ENCODE peak calls at places on chromosomes 2 and 18, in nine cellular contexts. K is HCT116, Z is K562, Q is GM23248, G is H9, S is neural progenitor cell, L is GM12878, B is OCI-LY7, U is mesenchymal stem cell. X is an unnamed sample. For H3K4me1, the result is how much of the 10 kb centered on the place peaks cover.

GRCh38 chr2:160194946-160195345 is 5.1 kb downstream of the ITGB6 start:
- DNase-seq in K (no peak), Z (no peak), Q (no peak), G (no peak), S (no peak), L (no peak), B (no peak), U (no peak), X (no peak)

GRCh38 chr18:24273596-24273995 is 124.0 kb downstream of the OSBPL1A start:
- DNase-seq in K (no peak), Z (no peak), Q (peak), G (no peak), S (no peak), L (no peak), B (no peak), U (no peak), X (no peak)

GRCh38 chr18:22604390-22604985 is 186.8 kb upstream of the CTAGE1 start:
- DNase-seq in K (no peak), Z (no peak), Q (no peak), G (no peak), S (no peak), L (no peak), B (no peak), U (no peak), X (no peak)

GRCh38 chr2:201959626-201960025 is 74.0 kb upstream of the FZD7 start:
- DNase-seq in K (no peak), Z (no peak), Q (peak), G (no peak), S (no peak), L (no peak), B (no peak), U (no peak), X (no peak)

GRCh38 chr18:48806551-48807261 is 144.1 kb downstream of the SMAD7 start:
- DNase-seq in K (peak), Z (peak), Q (peak), G (peak), S (no peak), L (no peak), B (no peak), U (no peak), X (no peak)

GRCh38 chr2:71466301-71467179 is 13.2 kb downstream of the DYSF start:
- DNase-seq in K (no peak), Z (no peak), Q (peak), G (peak), S (peak), L (no peak), B (no peak), U (peak), X (no peak)

GRCh38 chr2:237854295-237854694 is 5.1 kb upstream of the RAMP1 start:
- DNase-seq in K (no peak), Z (no peak), Q (no peak), G (no peak), S (no peak), L (no peak), B (no peak), U (no peak), X (no peak)

GRCh38 chr2:177721815-177722552 is 329.4 kb downstream of the AGPS start:
- DNase-seq in K (no peak), Z (no peak), Q (no peak), G (no peak), S (no peak), L (no peak), B (no peak), U (no peak), X (no peak)

GRCh38 chr2:22900674-22901073 is 484.3 kb upstream of the KLHL29 start:
- DNase-seq in K (no peak), Z (no peak), Q (no peak), G (no peak), S (no peak), L (no peak), B (no peak), U (no peak), X (no peak)

GRCh38 chr2:102771114-102771513 is 9.3 kb downstream of the TMEM182 start:
- DNase-seq in K (no peak), Z (no peak), Q (no peak), G (no peak), S (no peak), L (no peak), B (no peak), U (no peak), X (no peak)

GRCh38 chr2:3839489-3839888 is 136.1 kb downstream of the DCDC2C start:
- DNase-seq in K (no peak), Z (no peak), Q (peak), G (no peak), S (peak), L (no peak), B (no peak), U (no peak), X (no peak)

GRCh38 chr2:39304729-39305128 is 61.0 kb upstream of the CDKL4 start:
- DNase-seq in K (no peak), Z (no peak), Q (no peak), G (no peak), S (no peak), L (no peak), B (no peak), U (peak), X (no peak)

GRCh38 chr2:58633576-58634365 is 392.6 kb upstream of the FANCL start:
- DNase-seq in K (peak), Z (no peak), Q (peak), G (no peak), S (no peak), L (no peak), B (no peak), U (peak), X (no peak)

GRCh38 chr2:191620144-191620543 is 57.8 kb upstream of the NABP1 start:
- DNase-seq in K (no peak), Z (no peak), Q (peak), G (no peak), S (no peak), L (no peak), B (no peak), U (no peak), X (no peak)

GRCh38 chr2:105518897-105519296 is 120.0 kb upstream of the FHL2 start:
- DNase-seq in K (no peak), Z (no peak), Q (no peak), G (no peak), S (no peak), L (no peak), B (no peak), U (peak), X (peak)

GRCh38 chr2:3662239-3662638 is 4.2 kb downstream of the ALLC start:
- DNase-seq in K (peak), Z (no peak), Q (no peak), G (peak), S (no peak), L (no peak), B (peak), U (no peak), X (no peak)

GRCh38 chr18:23059541-23060465 is 75.5 kb upstream of the CABLES1 start:
- DNase-seq in K (no peak), Z (no peak), Q (peak), G (no peak), S (no peak), L (no peak), B (no peak), U (no peak), X (no peak)

GRCh38 chr2:118475622-118476021 is 371.8 kb downstream of the EN1 start:
- DNase-seq in K (no peak), Z (no peak), Q (no peak), G (no peak), S (no peak), L (no peak), B (no peak), U (no peak), X (no peak)

GRCh38 chr2:118477111-118477517 is 370.3 kb downstream of the EN1 start:
- DNase-seq in K (no peak), Z (no peak), Q (no peak), G (no peak), S (peak), L (no peak), B (no peak), U (no peak), X (no peak)

GRCh38 chr2:118470297-118470696 is 377.2 kb downstream of the EN1 start:
- DNase-seq in K (no peak), Z (no peak), Q (no peak), G (no peak), S (no peak), L (no peak), B (no peak), U (no peak), X (no peak)

GRCh38 chr2:118473241-118473640 is 374.2 kb downstream of the EN1 start:
- DNase-seq in K (no peak), Z (no peak), Q (peak), G (no peak), S (no peak), L (no peak), B (no peak), U (no peak), X (no peak)

DNA sequence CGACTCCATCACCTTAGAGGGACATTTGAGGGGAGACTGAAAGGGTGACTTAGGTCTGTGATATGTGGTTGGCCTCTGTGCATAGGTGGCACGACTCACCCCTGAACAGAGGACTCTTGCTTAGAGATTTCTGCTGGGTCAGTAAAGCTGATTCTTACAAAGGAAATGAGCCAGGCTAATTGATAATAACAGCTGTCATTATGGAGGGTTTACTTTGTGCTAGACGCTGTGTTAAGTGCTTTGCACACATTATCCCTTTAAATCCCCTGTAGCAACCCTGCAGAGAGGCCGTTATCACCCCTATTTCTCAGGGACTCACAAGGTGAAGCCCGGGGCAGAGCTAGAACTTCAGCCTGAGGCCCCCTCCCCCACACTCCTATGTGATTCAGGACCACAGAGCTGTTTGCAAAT is 373.3 kb downstream of the EN1 start:
- DNase-seq in K (no peak), Z (no peak), Q (no peak), G (no peak), S (peak), L (no peak), B (no peak), U (no peak), X (no peak)
- H2AFZ ChIP-seq in K (no peak), Z (no peak), Q (no peak), G (no peak), S (no peak), L (no peak), B (no peak), U (no peak), X (no peak)

DNA sequence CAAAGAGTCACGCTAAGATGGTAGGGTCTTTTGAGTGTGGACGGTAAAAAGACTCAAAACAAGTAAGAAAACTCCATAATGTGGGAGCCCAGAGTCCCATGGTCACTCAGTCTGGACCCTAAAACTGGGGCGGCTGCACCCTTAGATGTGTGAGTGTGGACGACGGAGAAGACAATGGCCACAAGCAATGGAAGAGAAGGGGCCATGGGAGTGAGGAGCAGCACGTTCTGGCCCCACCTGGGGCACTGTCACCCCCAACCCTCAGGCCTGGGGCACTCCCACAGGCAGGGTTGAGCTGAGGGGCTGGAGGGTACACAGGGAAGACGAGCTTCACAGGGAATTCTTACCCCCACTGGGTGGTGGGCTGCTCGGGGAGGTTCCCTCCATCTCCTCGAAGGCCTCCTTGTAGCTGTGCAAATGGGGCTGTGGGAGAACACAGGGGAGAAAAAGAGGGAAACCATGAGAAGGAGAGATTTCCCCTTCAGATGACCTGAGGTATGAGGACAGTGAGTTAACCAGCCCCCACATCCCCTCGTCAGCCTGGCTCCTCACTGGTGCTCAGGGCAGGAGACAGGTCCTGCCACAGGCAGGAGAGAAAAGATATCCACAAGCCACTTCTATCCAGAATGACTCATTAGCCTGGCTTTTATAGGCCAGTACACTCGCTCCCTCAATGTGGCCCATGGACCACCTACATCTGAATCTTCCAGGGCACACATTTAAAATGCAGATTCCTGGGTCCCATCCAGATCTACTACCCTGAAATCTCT is 167.9 kb downstream of the TNS1 start:
- DNase-seq in K (no peak), Z (no peak), Q (peak), G (no peak), S (no peak), L (no peak), B (no peak), U (no peak), X (no peak)
- H3K4me1 ChIP-seq in K (under half), Z (under half), Q (under half), G (under half), S (under half), L (under half), B (under half), U (under half), X (under half)

GRCh38 chr2:108949316-108950299 is 39.4 kb downstream of the EDAR start:
- DNase-seq in K (no peak), Z (no peak), Q (no peak), G (no peak), S (no peak), L (no peak), B (no peak), U (no peak), X (no peak)
- H3K4me2 ChIP-seq in K (no peak), Z (no peak), Q (no peak), G (no peak), S (no peak), L (no peak), B (no peak), U (no peak), X (no peak)

GRCh38 chr18:45837283-45838070 is 12.0 kb downstream of the SIGLEC15 start:
- DNase-seq in K (no peak), Z (no peak), Q (peak), G (peak), S (peak), L (no peak), B (no peak), U (peak), X (no peak)
- H2AFZ ChIP-seq in K (no peak), Z (no peak), Q (peak), G (no peak), S (peak), L (no peak), B (no peak), U (no peak), X (no peak)

GRCh38 chr18:59142274-59142673 is 2.6 kb downstream of the SEC11C start:
- DNase-seq in K (no peak), Z (no peak), Q (no peak), G (no peak), S (no peak), L (peak), B (no peak), U (no peak), X (peak)
- H3K4me1 ChIP-seq in K (under half), Z (under half), Q (under half), G (under half), S (under half), L (under half), B (under half), U (under half), X (half or more)

X was measured in Karpas-422.